ENCODE peak calls at places on chromosomes 7 and 10, in ten cellular contexts. C is mucosa of descending colon; Z is brain microvascular endothelial cell; T is MM.1S; K is heart right ventricle; S is body of pancreas; A is BE2C; J is astrocyte of the spinal cord; B is upper lobe of right lung; E is CD8-positive, alpha-beta T cell. M is an unnamed sample.
A peak's percentile ranks its signal among the peaks of the same experiment; 100 is the strongest.

GRCh38 chr10:114487815-114488536 is 83.7 kb upstream of the AFAP1L2 start:
- DNase-seq in C (no peak), K (no peak), J (peak; percentile 72), A (no peak), Z (peak; percentile 24), E (no peak), B (no peak), S (no peak), T (no peak), M (no peak)

GRCh38 chr7:139825666-139826290 is 3.3 kb upstream of the TBXAS1 start:
- DNase-seq in C (no peak), T (no peak), B (no peak), A (no peak), Z (peak; percentile 60), E (no peak), S (no peak), J (peak; percentile 65), K (no peak), M (no peak)

GRCh38 chr10:21925851-21926250 is 77.7 kb downstream of the DNAJC1 start:
- DNase-seq in B (no peak), T (no peak), C (no peak), E (no peak), A (no peak), K (no peak), S (no peak), J (no peak), Z (no peak), M (no peak)

GRCh38 chr10:61905837-61906236 is 4.3 kb downstream of the ARID5B start:
- DNase-seq in K (no peak), S (no peak), B (no peak), T (no peak), E (no peak), C (no peak), J (no peak), A (no peak), Z (no peak), M (no peak)

GRCh38 chr10:47440207-47440606 is 43.7 kb downstream of the ANXA8 start:
- DNase-seq in K (no peak), A (no peak), C (no peak), T (no peak), Z (no peak), S (no peak), B (no peak), E (no peak), J (no peak), M (no peak)

GRCh38 chr10:102963237-102963886 is 45.3 kb downstream of the CNNM2 start:
- DNase-seq in A (no peak), C (no peak), S (no peak), K (no peak), J (no peak), T (no peak), B (no peak), Z (no peak), E (no peak), M (no peak)

GRCh38 chr7:44307905-44308740 is 17.3 kb downstream of the CAMK2B start:
- DNase-seq in T (no peak), C (no peak), B (peak; percentile 46), K (no peak), J (no peak), Z (no peak), E (no peak), A (no peak), S (no peak), M (no peak)

GRCh38 chr7:2452074-2452507 is 24.1 kb downstream of the GRIFIN start:
- DNase-seq in B (peak; percentile 65), S (no peak), E (no peak), T (no peak), K (no peak), Z (no peak), C (peak; percentile 30), A (peak; percentile 26), J (no peak), M (no peak)

GRCh38 chr7:50394315-50394714 is 55.8 kb downstream of the FIGNL1 start:
- DNase-seq in S (no peak), K (no peak), B (no peak), C (no peak), E (no peak), T (no peak), J (no peak), Z (no peak), A (no peak), M (no peak)

GRCh38 chr10:7400068-7400824 is 10.6 kb downstream of the SFMBT2 start:
- DNase-seq in B (no peak), T (no peak), K (peak; percentile 47), Z (no peak), S (no peak), J (no peak), A (no peak), E (no peak), C (no peak), M (no peak)

GRCh38 chr7:104926905-104927454 is 87.0 kb upstream of the KMT2E start:
- DNase-seq in Z (no peak), J (no peak), S (peak; percentile 65), A (no peak), E (no peak), B (peak; percentile 83), T (no peak), K (no peak), C (peak; percentile 63), M (no peak)

GRCh38 chr10:93576888-93577287 is 10.4 kb downstream of the FFAR4 start:
- DNase-seq in C (peak; percentile 64), E (no peak), A (no peak), S (no peak), T (no peak), K (no peak), J (no peak), Z (no peak), B (no peak), M (no peak)

GRCh38 chr10:98303569-98303968 is 35.6 kb upstream of the LOXL4 start:
- DNase-seq in B (no peak), Z (no peak), K (no peak), C (no peak), S (no peak), T (no peak), E (no peak), J (no peak), A (no peak), M (no peak)

GRCh38 chr7:127587663-127588018 is 570 bp upstream of the ARF5 start:
- DNase-seq in Z (no peak), J (no peak), K (peak; percentile 28), E (no peak), S (peak; percentile 36), B (no peak), C (peak; percentile 27), A (no peak), T (no peak), M (no peak)

GRCh38 chr7:24824896-24825295 is 67.6 kb upstream of the GSDME start:
- DNase-seq in A (no peak), B (no peak), K (no peak), E (no peak), Z (no peak), J (no peak), C (no peak), S (no peak), T (no peak), M (no peak)

GRCh38 chr7:24819916-24820689 is 62.8 kb upstream of the GSDME start:
- DNase-seq in J (peak; percentile 88), A (peak; percentile 87), K (peak; percentile 66), Z (peak; percentile 85), C (peak; percentile 95), E (peak; percentile 60), S (peak; percentile 93), B (peak; percentile 81), T (peak; percentile 92), M (peak; percentile 82)

GRCh38 chr7:24824400-24824799 is 67.1 kb upstream of the GSDME start:
- DNase-seq in S (no peak), J (no peak), Z (no peak), E (no peak), B (no peak), A (no peak), K (no peak), C (no peak), T (no peak), M (no peak)

GRCh38 chr7:24820730-24821044 is 63.4 kb upstream of the GSDME start:
- DNase-seq in C (no peak), B (no peak), A (no peak), T (no peak), K (no peak), Z (no peak), E (no peak), S (no peak), J (no peak), M (no peak)

GRCh38 chr7:24821045-24821853 is 64.0 kb upstream of the GSDME start:
- DNase-seq in S (peak; percentile 65), E (peak; percentile 70), T (peak; percentile 92), Z (peak; percentile 88), B (peak; percentile 71), J (peak; percentile 94), K (peak; percentile 20), C (peak; percentile 85), A (peak; percentile 36), M (peak; percentile 74)
- TF ChIP-seq CTCF in S (peak; percentile 14), E (no peak), T (peak; percentile 27), Z (peak; percentile 68), B (no peak), J (peak; percentile 14), K (no peak), C (no peak), A (peak; percentile 19), M (peak; percentile 9)

DNA sequence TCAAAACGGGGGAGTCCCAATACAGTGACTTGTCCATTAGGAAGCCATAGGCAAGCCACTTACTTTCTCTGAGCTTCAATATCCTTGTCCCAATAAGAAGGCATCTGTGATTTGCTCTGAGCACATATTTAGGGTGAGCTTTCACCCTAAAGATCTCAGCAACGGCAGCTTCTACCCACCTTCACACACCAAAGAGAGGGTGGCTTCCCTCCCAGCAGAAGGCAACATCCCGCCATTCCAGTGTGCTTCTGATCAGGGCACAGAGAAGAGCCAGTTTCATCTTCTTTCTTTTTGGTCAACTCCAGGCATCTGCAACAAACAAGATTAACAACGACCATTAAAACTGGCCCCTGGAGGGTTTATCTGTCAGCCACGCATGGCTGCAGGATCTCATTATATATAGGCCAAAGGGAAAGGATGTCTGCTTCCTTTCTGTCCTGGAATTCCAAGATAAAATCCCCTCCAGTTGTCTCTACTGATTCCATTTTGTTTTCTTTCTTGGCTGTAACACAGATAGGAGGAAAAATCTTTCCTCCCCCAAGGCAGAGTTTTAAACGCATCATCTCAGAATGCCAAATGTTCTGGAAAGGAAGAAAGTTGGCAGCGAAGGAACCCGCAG is 507 bp upstream of the SH2D4B start:
- DNase-seq in C (no peak), K (no peak), S (no peak), B (no peak), J (no peak), A (peak; percentile 33), Z (no peak), T (no peak), E (no peak), M (no peak)
- H3K4me3 ChIP-seq in C (no peak overlapping the region), K (no peak overlapping the region), S (no peak overlapping the region), B (no peak overlapping the region), J (no peak overlapping the region), A (no peak overlapping the region), Z (no peak overlapping the region), T (no peak overlapping the region), E (no peak overlapping the region), M (no peak overlapping the region)

GRCh38 chr10:111856631-111857030 is 326.9 kb downstream of the GPAM start:
- DNase-seq in K (no peak), A (no peak), T (no peak), E (no peak), S (no peak), J (no peak), C (no peak), Z (no peak), B (no peak), M (no peak)
- TF ChIP-seq CTCF in K (no peak), A (peak; percentile 57), T (no peak), E (no peak), S (no peak), J (peak; percentile 32), C (no peak), Z (no peak), B (peak; percentile 16), M (no peak)

GRCh38 chr10:112402917-112403316 is 29.0 kb downstream of the ACSL5 start:
- DNase-seq in T (no peak), S (no peak), E (no peak), Z (no peak), J (no peak), B (no peak), C (no peak), A (no peak), K (no peak), M (no peak)
- H3K4me3 ChIP-seq in T (no peak overlapping the region), S (no peak overlapping the region), E (no peak overlapping the region), Z (no peak overlapping the region), J (no peak overlapping the region), B (no peak overlapping the region), C (no peak overlapping the region), A (no peak overlapping the region), K (no peak overlapping the region), M (no peak overlapping the region)

M was measured in GM12864.